ENCODE peak calls at places on chromosomes 3 and 15, in four cellular contexts. Z is GM06990, E is lower lobe of right lung, J is AG04450. Q is an unnamed sample.

GRCh38 chr15:74529911-74530310 is 11.1 kb upstream of the ARID3B start:
- DNase-seq in E (no peak), Z (no peak), J (peak), Q (no peak)

GRCh38 chr15:70955151-70955550 is 62.5 kb downstream of the LRRC49 start:
- DNase-seq in J (no peak), Z (no peak), E (no peak), Q (no peak)

GRCh38 chr15:34708422-34708821 is 46.4 kb downstream of the GJD2 start:
- DNase-seq in E (no peak), J (peak), Z (no peak), Q (peak)

GRCh38 chr3:108877906-108878305 is 55.3 kb downstream of the TRAT1 start:
- DNase-seq in Z (no peak), E (no peak), J (no peak), Q (no peak)

GRCh38 chr3:27228805-27229204 is 140.4 kb downstream of the NEK10 start:
- DNase-seq in E (no peak), Z (no peak), J (no peak), Q (peak)

GRCh38 chr3:132222868-132223538 is 94.2 kb upstream of the ACP3 start:
- DNase-seq in J (no peak), E (no peak), Z (no peak), Q (no peak)

GRCh38 chr3:40206522-40206921 is 103.0 kb upstream of the EIF1B start:
- DNase-seq in E (no peak), Z (no peak), J (no peak), Q (no peak)

GRCh38 chr3:127820871-127821853 is 1.2 kb downstream of the MGLL start:
- DNase-seq in Z (no peak), J (no peak), E (peak), Q (no peak)

GRCh38 chr3:4462641-4463040 is 4.4 kb downstream of the SUMF1 start:
- DNase-seq in J (no peak), E (no peak), Z (no peak), Q (no peak)

GRCh38 chr15:92908369-92909057 is 8.4 kb downstream of the CHD2 start:
- DNase-seq in Z (no peak), E (no peak), J (no peak), Q (no peak)

GRCh38 chr15:62928242-62928995 is 114.1 kb upstream of the TPM1 start:
- DNase-seq in E (no peak), J (peak), Z (no peak), Q (no peak)

GRCh38 chr3:156732715-156733114 is 58.3 kb downstream of the TIPARP start:
- DNase-seq in Z (no peak), E (no peak), J (no peak), Q (no peak)

GRCh38 chr3:129118745-129119144 is 2.9 kb downstream of the RAB43 start:
- DNase-seq in J (no peak), E (no peak), Z (no peak), Q (no peak)

GRCh38 chr3:110495201-110495927 is 576.3 kb upstream of the NECTIN3 start:
- DNase-seq in E (peak), Z (no peak), J (no peak), Q (no peak)

GRCh38 chr3:3714572-3714971 is 84.7 kb upstream of the LRRN1 start:
- DNase-seq in J (no peak), Z (no peak), E (no peak), Q (no peak)

GRCh38 chr15:59222106-59222505 is 15.5 kb downstream of the LDHAL6B start:
- DNase-seq in Z (no peak), E (no peak), J (peak), Q (no peak)

GRCh38 chr15:88620995-88621772 is at the start of gene AEN:
- DNase-seq in J (peak), Z (peak), E (peak), Q (peak)

GRCh38 chr3:85846940-85847339 is 888.2 kb downstream of the CADM2 start:
- DNase-seq in Z (no peak), E (no peak), J (no peak), Q (no peak)

GRCh38 chr3:8980756-8981257 is 17.5 kb upstream of the RAD18 start:
- DNase-seq in Z (no peak), J (no peak), E (no peak), Q (no peak)

GRCh38 chr15:67024322-67024997 is 40.9 kb upstream of the SMAD3 start:
- DNase-seq in E (peak), J (peak), Z (no peak), Q (no peak)

GRCh38 chr3:184688872-184689271 is 23.0 kb downstream of the MAGEF1 start:
- DNase-seq in Z (no peak), J (no peak), E (no peak), Q (no peak)

GRCh38 chr15:30791239-30791638 is 112.5 kb upstream of the FAN1 start:
- DNase-seq in Z (no peak), E (no peak), J (no peak), Q (no peak)

GRCh38 chr3:159620873-159621272 is 367.8 kb upstream of the IL12A start:
- DNase-seq in Z (no peak), E (no peak), J (no peak), Q (no peak)

GRCh38 chr3:133775835-133776234 is 29.6 kb downstream of the TF start:
- DNase-seq in E (no peak), J (no peak), Z (no peak), Q (no peak)

GRCh38 chr3:134650431-134651346 is at the start of gene KY:
- DNase-seq in E (peak), J (no peak), Z (no peak), Q (no peak)

GRCh38 chr3:79414821-79415220 is 353.0 kb downstream of the ROBO1 start:
- DNase-seq in Z (no peak), J (peak), E (no peak), Q (no peak)

GRCh38 chr3:38003371-38003816 is 12.8 kb downstream of the VILL start:
- DNase-seq in Z (peak), E (peak), J (no peak), Q (no peak)

GRCh38 chr3:27963519-27963918 is 241.4 kb upstream of the EOMES start:
- DNase-seq in E (no peak), J (no peak), Z (no peak), Q (no peak)

GRCh38 chr15:58731756-58732535 is 17.6 kb downstream of the ADAM10 start:
- DNase-seq in E (no peak), J (no peak), Z (no peak), Q (no peak)

GRCh38 chr3:71659758-71660666 is 65.2 kb downstream of the EIF4E3 start:
- DNase-seq in E (no peak), J (no peak), Z (no peak), Q (no peak)

GRCh38 chr3:183265713-183266417 is 12.8 kb downstream of the B3GNT5 start:
- DNase-seq in J (peak), E (no peak), Z (no peak), Q (no peak)

GRCh38 chr3:120821426-120821825 is 78.9 kb downstream of the GTF2E1 start:
- DNase-seq in Z (no peak), E (no peak), J (no peak), Q (no peak)

GRCh38 chr3:169787120-169787519 is 13.9 kb downstream of the MYNN start:
- DNase-seq in J (no peak), E (no peak), Z (no peak), Q (no peak)

GRCh38 chr15:93348711-93349110 is 259.7 kb upstream of the RGMA start:
- DNase-seq in J (no peak), Z (no peak), E (no peak), Q (no peak)

GRCh38 chr15:68015244-68015643 is 38.9 kb upstream of the PIAS1 start:
- DNase-seq in E (no peak), J (no peak), Z (no peak), Q (no peak)

GRCh38 chr15:88898736-88899135 is 3.4 kb upstream of the HAPLN3 start:
- DNase-seq in E (no peak), J (no peak), Z (no peak), Q (no peak)

GRCh38 chr15:80694624-80695098 is 449 bp upstream of the ABHD17C start:
- DNase-seq in J (no peak), E (peak), Z (no peak), Q (no peak)

GRCh38 chr3:94472511-94472910 is 409.6 kb downstream of the NSUN3 start:
- DNase-seq in Z (no peak), E (no peak), J (no peak), Q (no peak)

GRCh38 chr15:73284073-73284472 is 84.7 kb downstream of the HCN4 start:
- DNase-seq in Z (no peak), J (no peak), E (no peak), Q (no peak)
- TF ChIP-seq CTCF in Z (no peak), J (peak), E (no peak), Q (peak)

GRCh38 chr3:186929676-186930075 is 650 bp upstream of the ST6GAL1 start:
- DNase-seq in E (no peak), Z (no peak), J (no peak), Q (no peak)
- H3K4me3 ChIP-seq in E (peak), Z (no peak), J (peak), Q (peak)

GRCh38 chr3:140021269-140021668 is 86.3 kb downstream of the CLSTN2 start:
- DNase-seq in Z (no peak), J (no peak), E (no peak), Q (no peak)
- TF ChIP-seq CTCF in Z (no peak), J (no peak), E (no peak), Q (no peak)

GRCh38 chr3:16842710-16843270 is 42.0 kb upstream of the PLCL2 start:
- DNase-seq in J (no peak), Z (no peak), E (no peak), Q (no peak)
- H3K4me3 ChIP-seq in J (no peak), Z (peak), E (no peak), Q (peak)

DNA sequence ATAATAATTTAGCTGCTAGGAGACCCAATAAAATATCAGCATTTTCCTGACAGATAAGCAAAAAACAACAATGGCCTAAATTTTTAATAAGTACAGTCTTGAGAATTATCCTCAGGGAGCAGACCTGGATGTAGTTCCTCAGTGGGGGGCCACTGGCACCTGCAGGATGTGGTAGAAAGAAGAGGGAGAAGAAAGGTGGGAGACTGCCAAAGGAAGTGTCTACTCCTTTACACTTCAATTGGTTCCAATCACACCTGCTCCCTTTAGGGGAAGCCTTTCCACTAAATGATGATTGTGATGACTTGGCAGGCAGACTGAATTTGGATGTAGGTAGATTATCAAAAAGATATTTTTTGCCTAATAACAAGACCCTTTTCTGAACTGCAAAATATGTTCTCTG is 353.0 kb upstream of the SATB1 start:
- DNase-seq in Z (no peak), E (no peak), J (no peak), Q (no peak)
- TF ChIP-seq CTCF in Z (no peak), E (no peak), J (no peak), Q (no peak)

GRCh38 chr3:51340311-51340829 is 44.7 kb upstream of the MANF start:
- DNase-seq in E (no peak), J (peak), Z (no peak), Q (no peak)
- H3K4me3 ChIP-seq in E (no peak), J (no peak), Z (no peak), Q (no peak)

Q was measured in GM12864.